ENCODE peak calls at places on chromosomes 13 and 19, in four cellular contexts. D is IMR-90, B is endothelial cell of umbilical vein, E is K562. Z is an unnamed sample. For H3K9me1, the result is how much of the 10 kb centered on the place peaks cover.

GRCh38 chr19:3692141-3693029 is 7.9 kb downstream of the PIP5K1C start:
- DNase-seq in D (no peak), B (no peak), E (no peak), Z (no peak)

GRCh38 chr19:10252707-10253106 is 693 bp downstream of the MRPL4 start:
- DNase-seq in D (no peak), B (no peak), E (no peak), Z (no peak)

GRCh38 chr13:109750376-109750775 is 36.0 kb downstream of the IRS2 start:
- DNase-seq in D (no peak), B (no peak), E (no peak), Z (no peak)

GRCh38 chr13:64078025-64078424 is 2662.4 kb upstream of the PCDH20 start:
- DNase-seq in D (no peak), B (no peak), E (no peak), Z (no peak)

GRCh38 chr19:1046836-1047695 is 7.2 kb downstream of the ABCA7 start:
- DNase-seq in D (no peak), B (no peak), E (no peak), Z (no peak)

GRCh38 chr19:51702103-51702753 is 9.1 kb downstream of the SPACA6 start:
- DNase-seq in D (peak), B (peak), E (peak), Z (no peak)

GRCh38 chr13:61812286-61812685 is 396.6 kb upstream of the PCDH20 start:
- DNase-seq in D (no peak), B (no peak), E (no peak), Z (no peak)

GRCh38 chr13:36789061-36789460 is 30.0 kb upstream of the RFXAP start:
- DNase-seq in D (peak), B (no peak), E (peak), Z (no peak)

GRCh38 chr13:81302677-81303076 is 961.8 kb upstream of the SPRY2 start:
- DNase-seq in D (no peak), B (no peak), E (no peak), Z (no peak)

GRCh38 chr19:39409886-39410619 is 2.4 kb upstream of the PLEKHG2 start:
- DNase-seq in D (no peak), B (peak), E (peak), Z (no peak)
- H2AFZ ChIP-seq in D (peak), B (peak), E (peak), Z (no peak)

DNA sequence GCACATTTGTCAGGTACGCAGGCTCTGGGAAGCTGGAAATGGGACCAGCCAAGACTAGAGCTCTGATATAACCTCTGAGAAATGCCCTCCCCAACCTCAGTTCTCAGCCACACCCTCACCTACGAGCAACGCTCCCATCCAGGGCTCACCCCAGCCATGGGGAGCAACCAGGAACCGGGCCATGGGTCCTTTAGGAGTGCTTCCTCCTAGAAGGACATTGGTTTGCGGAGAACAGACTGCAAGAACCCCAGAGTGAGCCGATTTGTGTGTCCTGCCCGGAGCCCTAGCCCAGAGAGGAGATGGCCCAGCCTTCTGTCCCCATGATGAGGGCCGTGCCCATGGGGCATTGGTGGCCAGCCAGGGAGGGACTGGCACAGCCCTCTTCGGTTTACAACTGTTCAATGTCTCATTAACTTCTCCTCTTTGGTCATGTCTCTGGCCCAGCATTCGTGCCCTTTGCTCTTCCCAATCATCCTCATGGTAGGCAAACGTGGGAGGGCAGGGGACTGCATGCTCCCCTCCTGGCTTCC is 32.9 kb upstream of the IGSF23 start:
- DNase-seq in D (no peak), B (no peak), E (no peak), Z (no peak)
- H3K9me1 ChIP-seq in D (under half), B (under half), E (under half), Z (under half)

DNA sequence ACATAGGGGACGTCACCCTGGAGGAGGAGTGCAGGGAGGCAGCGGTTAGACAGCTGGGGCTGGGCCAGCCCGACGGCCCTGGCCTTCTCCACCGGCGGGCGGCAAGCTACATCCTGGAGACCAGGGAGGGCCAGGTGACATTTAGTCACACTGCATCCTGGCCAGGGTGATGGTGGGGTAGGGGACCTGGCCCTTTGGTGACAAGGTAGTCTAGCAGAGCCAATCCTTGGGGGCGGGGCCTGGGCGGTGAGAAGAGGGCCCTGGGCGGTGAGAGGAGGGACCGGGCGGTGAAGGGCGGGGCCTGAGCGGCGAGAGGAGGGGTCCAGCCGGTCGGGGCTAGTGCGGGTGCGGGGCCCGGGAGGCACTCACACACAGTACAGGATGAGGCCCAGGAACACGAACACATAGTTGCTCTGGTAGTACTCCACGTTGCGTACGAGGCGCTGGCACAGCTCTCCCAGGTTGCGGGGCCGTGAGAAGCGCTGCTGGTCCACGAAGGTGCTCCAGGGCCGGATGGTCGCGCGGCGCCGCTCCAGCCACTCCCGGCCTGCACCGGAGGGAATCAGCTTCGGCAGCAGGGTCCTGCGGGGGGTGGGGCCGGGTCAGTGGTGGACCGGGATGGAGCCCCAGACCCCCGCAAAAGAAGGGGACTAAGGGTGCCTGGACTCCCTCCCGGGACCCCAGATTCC is 610 bp downstream of the RABAC1 start:
- DNase-seq in D (peak), B (peak), E (peak), Z (peak)
- H2AFZ ChIP-seq in D (peak), B (peak), E (peak), Z (peak)

GRCh38 chr19:35124098-35125060 is 8.8 kb downstream of the FXYD3 start:
- DNase-seq in D (peak), B (peak), E (peak), Z (peak)
- H3K9me1 ChIP-seq in D (under half), B (under half), E (under half), Z (under half)

DNA sequence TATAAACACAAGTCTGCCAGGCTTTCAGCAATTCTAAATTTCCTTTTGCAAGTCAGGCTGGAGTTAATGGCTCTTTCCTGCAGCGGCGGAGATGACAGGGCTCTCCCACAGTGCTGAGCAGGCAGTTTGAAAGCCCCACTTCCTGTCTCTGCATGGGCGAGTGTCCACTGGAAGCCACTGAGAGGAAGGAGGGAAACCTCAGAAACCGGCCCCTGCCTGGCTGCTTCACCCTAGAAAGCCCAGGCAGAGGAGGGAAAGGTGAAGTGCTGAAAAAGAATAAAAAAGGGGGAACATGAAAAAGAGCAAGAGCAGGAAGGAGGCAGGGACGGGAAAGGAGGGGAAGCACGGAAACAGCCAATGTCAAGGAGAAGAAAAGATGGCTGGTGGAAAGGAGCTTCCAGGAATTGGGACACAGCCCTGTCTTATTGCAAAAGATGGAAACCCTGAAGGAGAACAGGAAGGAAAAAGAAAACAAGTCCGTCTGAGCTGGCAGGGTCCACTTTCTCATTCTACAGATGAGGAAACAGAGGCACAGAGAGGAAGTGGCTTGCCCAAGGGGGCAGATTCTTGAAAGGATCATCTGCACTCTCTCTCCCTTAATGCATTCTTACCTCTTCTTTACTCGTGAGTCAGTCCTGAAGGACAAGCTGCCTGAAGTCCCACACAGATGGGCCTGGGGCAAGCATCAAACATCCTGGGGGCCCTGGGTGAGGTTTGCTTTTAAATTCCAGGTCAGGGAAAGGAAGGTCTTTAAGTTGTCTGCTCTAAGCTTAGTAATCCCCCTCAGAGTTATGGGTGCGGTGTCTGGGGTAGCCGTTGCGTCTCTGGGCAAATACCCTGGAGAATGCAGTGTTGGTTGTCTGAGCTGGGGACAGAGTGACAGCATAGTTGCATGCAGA is 38.8 kb upstream of the ALOX5AP start:
- DNase-seq in D (peak), B (no peak), E (no peak), Z (no peak)
- H2AFZ ChIP-seq in D (peak), B (peak), E (no peak), Z (no peak)

GRCh38 chr13:98576963-98577822 is at the start of gene STK24:
- DNase-seq in D (peak), B (peak), E (peak), Z (no peak)
- H3K9me1 ChIP-seq in D (under half), B (under half), E (under half), Z (under half)

DNA sequence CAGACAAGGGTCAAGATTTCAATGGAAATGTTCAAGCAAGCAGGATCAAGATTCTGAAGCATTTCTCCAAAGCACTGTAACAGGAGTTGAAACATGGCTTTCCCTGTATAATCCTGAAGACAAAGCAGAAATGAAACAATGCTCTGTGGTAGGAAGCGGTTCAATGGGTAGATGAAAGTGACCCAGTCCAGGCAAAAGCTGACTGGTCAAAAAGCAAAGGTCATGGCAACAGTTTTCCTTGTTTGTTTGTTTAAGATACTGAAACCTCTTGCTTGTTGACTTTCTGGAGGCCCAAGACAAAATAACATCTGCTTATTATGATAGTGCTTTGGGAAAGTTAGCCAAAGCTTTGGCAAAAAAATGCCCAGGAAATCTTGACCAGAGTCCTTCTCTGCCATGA is 1343.9 kb upstream of the PCDH9 start:
- DNase-seq in D (no peak), B (no peak), E (no peak), Z (no peak)
- H2AFZ ChIP-seq in D (no peak), B (no peak), E (no peak), Z (no peak)

GRCh38 chr19:54694648-54695047 is 29.6 kb upstream of the KIR3DL3 start:
- DNase-seq in D (no peak), B (no peak), E (peak), Z (no peak)

GRCh38 chr19:54696766-54697165 is 27.5 kb upstream of the KIR3DL3 start:
- DNase-seq in D (no peak), B (no peak), E (peak), Z (no peak)

GRCh38 chr19:54696117-54696548 is 28.1 kb upstream of the KIR3DL3 start:
- DNase-seq in D (no peak), B (no peak), E (peak), Z (no peak)

GRCh38 chr19:54692294-54692615 is 29.5 kb downstream of the LILRB4 start:
- DNase-seq in D (no peak), B (no peak), E (no peak), Z (no peak)

DNA sequence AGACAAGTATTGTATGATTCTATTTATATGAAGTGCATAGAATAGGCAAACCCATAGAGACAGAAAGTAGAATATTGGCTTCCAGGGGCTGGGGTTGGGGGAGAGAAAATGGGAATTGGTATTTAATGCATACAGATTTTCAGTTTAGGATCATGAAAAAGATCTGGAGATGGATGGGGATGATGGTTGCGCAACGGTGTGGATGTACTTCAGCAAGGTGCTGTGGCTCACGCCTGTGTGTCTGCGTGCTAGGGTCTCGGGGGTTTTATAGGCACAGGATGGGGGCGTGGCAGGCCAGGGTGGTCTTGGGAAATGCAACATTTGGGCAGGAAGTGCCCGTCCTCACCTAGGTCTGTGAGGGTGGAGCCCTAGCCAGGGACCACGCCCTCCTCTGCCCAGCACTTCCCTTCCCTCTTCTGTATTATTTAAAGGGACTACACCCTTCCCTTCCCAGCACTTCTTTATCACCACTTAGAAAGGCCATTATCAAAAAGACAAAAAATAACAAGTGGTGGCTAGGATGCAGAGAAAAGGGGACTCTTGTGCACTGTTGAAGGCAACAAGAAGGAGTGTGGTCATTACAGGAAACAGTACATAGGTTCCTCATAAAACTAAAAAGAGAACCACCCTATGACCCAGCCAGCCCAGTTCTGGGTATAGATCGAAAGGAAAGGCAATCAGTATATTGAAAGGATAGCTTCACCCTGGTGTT is 29.0 kb downstream of the LILRB4 start:
- DNase-seq in D (no peak), B (no peak), E (no peak), Z (no peak)
- H3K9me1 ChIP-seq in D (under half), B (under half), E (under half), Z (under half)

Z was measured in keratinocyte.